ENCODE peak calls at places on chromosomes 5 and 9, in four cellular contexts. F is skeletal muscle cell, E is neuronal stem cell, W is upper lobe of right lung. Y is an unnamed sample.

GRCh38 chr9:19358691-19359090 is 21.3 kb downstream of the RPS6 start:
- DNase-seq in F (no peak), E (no peak), W (no peak), Y (no peak)

GRCh38 chr9:6926436-6926835 is 168.7 kb downstream of the KDM4C start:
- DNase-seq in F (no peak), E (no peak), W (no peak), Y (no peak)

GRCh38 chr9:135291165-135291564 is 188.4 kb upstream of the PPP1R26 start:
- DNase-seq in F (no peak), E (no peak), W (peak), Y (no peak)

GRCh38 chr9:134501266-134502181 is 140.1 kb upstream of the COL5A1 start:
- DNase-seq in F (no peak), E (no peak), W (peak), Y (no peak)

GRCh38 chr5:13356226-13356625 is 588.3 kb downstream of the DNAH5 start:
- DNase-seq in F (no peak), E (no peak), W (no peak), Y (no peak)

GRCh38 chr5:159051431-159052281 is 48.1 kb downstream of the EBF1 start:
- DNase-seq in F (no peak), E (no peak), W (peak), Y (peak)

GRCh38 chr5:102666164-102666951 is 88.7 kb upstream of the PAM start:
- DNase-seq in F (no peak), E (peak), W (no peak), Y (no peak)

GRCh38 chr9:14215614-14216013 is 98.3 kb downstream of the NFIB start:
- DNase-seq in F (no peak), E (no peak), W (no peak), Y (no peak)

GRCh38 chr5:122404653-122405362 is 92.8 kb downstream of the SNCAIP start:
- DNase-seq in F (no peak), E (no peak), W (no peak), Y (no peak)

GRCh38 chr5:142466195-142466951 is 141.6 kb upstream of the SPRY4 start:
- DNase-seq in F (no peak), E (no peak), W (no peak), Y (no peak)

GRCh38 chr5:67730917-67731474 is 484.6 kb upstream of the PIK3R1 start:
- DNase-seq in F (no peak), E (no peak), W (no peak), Y (no peak)

GRCh38 chr5:174837919-174838902 is 113.8 kb downstream of the MSX2 start:
- DNase-seq in F (peak), E (no peak), W (no peak), Y (peak)

GRCh38 chr5:53359906-53360305 is 120.5 kb upstream of the FST start:
- DNase-seq in F (no peak), E (no peak), W (no peak), Y (no peak)

DNA sequence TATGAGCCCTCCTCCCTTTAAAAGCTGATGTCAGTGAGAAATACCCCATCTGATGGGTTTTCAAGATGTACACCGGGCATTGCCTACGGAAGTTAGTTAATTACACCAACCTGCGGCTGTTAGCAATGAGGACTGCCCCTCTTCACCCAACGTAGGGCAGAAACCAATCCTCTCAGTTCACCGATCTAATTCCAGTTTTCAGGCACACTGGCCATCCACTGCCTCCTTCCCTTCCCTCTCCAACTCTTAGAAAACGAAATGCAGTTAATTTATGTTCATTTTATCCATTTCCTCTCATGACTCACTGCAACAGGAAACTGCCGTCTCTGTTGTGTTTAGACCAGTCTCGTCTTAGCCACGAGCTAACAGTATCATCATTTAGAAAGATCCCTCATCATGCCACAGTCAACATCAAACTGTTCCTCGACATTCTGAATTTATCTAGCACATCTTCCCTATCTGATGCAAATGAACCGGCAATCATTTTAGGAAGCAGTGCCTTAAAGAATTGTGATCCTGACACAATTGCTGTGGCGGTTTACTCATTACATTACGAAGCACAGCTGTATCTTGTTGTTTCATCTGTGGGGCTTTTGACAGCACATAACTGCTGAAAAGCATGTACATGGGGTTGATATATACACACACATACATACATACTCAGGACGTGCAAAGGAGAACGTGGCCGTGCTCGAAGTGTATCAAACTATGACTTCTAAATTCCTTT is 168.6 kb downstream of the EFNA5 start:
- DNase-seq in F (no peak), E (no peak), W (no peak), Y (no peak)
- H3K4me3 ChIP-seq in F (no peak), E (no peak), W (no peak), Y (no peak)

GRCh38 chr5:2752059-2752874 is 790 bp upstream of the IRX2 start:
- DNase-seq in F (no peak), E (no peak), W (peak), Y (no peak)
- H3K4me3 ChIP-seq in F (peak), E (peak), W (peak), Y (no peak)

GRCh38 chr5:56329652-56330051 is 96.5 kb upstream of the ANKRD55 start:
- DNase-seq in F (no peak), E (no peak), W (no peak), Y (no peak)
- H3K4me3 ChIP-seq in F (no peak), E (no peak), W (no peak), Y (no peak)

DNA sequence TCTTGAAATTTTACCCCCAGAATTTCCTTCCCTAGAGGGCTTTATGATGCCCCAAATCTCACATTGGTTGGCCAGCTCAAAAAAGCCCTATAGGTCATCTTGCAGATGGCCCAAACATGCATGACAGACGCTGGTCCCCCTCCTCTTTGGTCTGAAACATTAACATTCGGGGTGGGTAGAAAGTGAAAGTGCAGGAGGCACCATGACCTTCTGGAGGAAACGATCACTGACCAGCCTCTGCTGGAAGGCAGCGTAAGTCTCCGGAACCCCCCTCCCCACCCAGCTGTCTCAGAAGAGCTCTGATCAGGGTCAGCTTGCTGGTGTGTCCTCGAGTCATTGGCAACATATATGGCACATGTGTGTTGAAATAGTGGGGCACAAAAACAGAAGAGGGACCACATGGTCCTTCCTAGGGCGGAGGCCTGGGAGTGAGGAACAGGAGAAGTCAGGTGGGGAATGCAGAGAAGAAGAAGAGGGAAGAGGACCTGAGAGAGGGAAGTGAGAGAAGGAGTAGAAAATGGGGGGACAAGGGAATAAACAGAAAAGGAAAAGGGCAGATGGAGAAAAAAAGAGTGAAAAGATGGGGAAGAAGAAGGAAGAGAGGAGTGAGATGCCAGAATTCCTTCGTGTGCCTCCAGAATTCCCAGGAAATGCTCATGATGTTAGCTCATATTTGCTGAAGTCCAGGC is 46.2 kb downstream of the IL31RA start:
- DNase-seq in F (no peak), E (no peak), W (no peak), Y (no peak)
- H3K4me3 ChIP-seq in F (no peak), E (no peak), W (no peak), Y (no peak)

GRCh38 chr9:108786322-108786721 is 69.5 kb downstream of the ACTL7B start:
- DNase-seq in F (no peak), E (no peak), W (no peak), Y (no peak)
- H3K4me3 ChIP-seq in F (no peak), E (no peak), W (no peak), Y (no peak)

GRCh38 chr9:81455826-81456225 is 233.5 kb downstream of the TLE1 start:
- DNase-seq in F (no peak), E (no peak), W (no peak), Y (no peak)

GRCh38 chr9:81456431-81456970 is 232.8 kb downstream of the TLE1 start:
- DNase-seq in F (no peak), E (no peak), W (no peak), Y (no peak)

GRCh38 chr9:81462759-81463158 is 226.6 kb downstream of the TLE1 start:
- DNase-seq in F (no peak), E (no peak), W (no peak), Y (no peak)

GRCh38 chr9:81461196-81461595 is 228.2 kb downstream of the TLE1 start:
- DNase-seq in F (no peak), E (no peak), W (no peak), Y (no peak)

DNA sequence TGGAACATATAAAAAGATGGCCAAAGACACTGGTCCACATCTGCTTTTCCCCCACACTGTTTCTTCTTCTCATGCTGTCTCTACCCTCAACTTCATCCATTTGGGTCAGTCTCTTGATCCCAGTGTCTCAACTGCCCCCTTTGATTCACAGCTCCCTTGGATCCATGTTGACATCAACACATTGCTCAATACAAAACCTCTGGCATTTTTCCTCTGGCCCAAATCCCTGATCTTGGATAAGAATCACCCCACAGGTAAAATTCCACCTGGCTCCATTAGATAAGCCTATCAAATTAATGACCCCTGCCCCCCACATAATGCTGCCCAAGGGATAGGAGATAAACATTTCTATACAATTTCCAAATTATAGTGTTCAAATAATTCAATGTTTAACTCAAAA is 229.8 kb downstream of the TLE1 start:
- DNase-seq in F (no peak), E (no peak), W (no peak), Y (no peak)
- H3K4me3 ChIP-seq in F (no peak), E (no peak), W (no peak), Y (no peak)

GRCh38 chr5:54175-54730 is 37.7 kb upstream of the PLEKHG4B start:
- DNase-seq in F (no peak), E (no peak), W (no peak), Y (no peak)
- H3K4me3 ChIP-seq in F (peak), E (peak), W (peak), Y (peak)

DNA sequence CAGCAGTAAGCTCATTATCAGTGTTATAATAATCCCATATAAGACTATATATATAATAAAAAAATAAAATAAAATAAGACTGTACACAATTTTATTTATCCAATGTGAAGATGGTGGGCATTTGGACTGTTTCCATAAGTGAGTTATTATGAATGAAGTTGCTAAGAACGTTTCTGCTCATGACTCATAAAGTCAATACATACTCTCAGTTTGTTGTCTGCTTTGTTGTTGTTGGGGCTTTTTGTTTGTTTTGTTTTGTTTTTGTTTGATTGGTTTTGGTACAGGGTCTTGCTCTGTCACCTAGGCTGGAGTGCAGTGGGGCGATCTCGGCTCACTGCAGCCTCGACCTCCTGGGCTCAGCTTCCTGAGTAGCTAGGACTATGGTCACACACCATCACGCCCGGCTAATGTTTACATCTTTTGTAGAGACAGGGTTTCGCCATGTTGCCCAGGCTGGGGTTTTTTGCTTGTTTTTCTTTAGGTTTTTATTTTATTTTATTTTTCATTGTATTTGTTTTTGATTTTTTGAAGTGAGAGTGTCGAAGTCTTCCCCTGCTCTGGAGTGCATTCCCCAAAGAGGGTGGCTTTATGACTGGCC is 18.0 kb downstream of the TRIM7 start:
- DNase-seq in F (no peak), E (no peak), W (no peak), Y (no peak)
- H3K4me3 ChIP-seq in F (peak), E (peak), W (no peak), Y (peak)

GRCh38 chr9:124673063-124673462 is 98.0 kb downstream of the NR6A1 start:
- DNase-seq in F (no peak), E (no peak), W (no peak), Y (no peak)
- H3K4me3 ChIP-seq in F (no peak), E (no peak), W (no peak), Y (no peak)

Y was measured in dorsolateral prefrontal cortex.